ENCODE peak calls at places on chromosomes 4 and X, in seven cellular contexts. One of them, this sample, is unnamed.

GRCh38 chr4:128338634-128339355 is 51.2 kb upstream of the PGRMC2 start:
- DNase-seq in HepG2: no peak
- DNase-seq in ovary: no peak
- DNase-seq in stomach: no peak
- DNase-seq in transverse colon: no peak
- DNase-seq in K562: peak; percentile 22
- DNase-seq in A549: no peak
- DNase-seq in this sample: no peak

GRCh38 chr4:80069837-80070788 is 2.9 kb downstream of the ANTXR2 start:
- DNase-seq in HepG2: no peak
- DNase-seq in ovary: no peak
- DNase-seq in stomach: no peak
- DNase-seq in transverse colon: no peak
- DNase-seq in K562: no peak
- DNase-seq in A549: no peak
- DNase-seq in this sample: no peak

GRCh38 chr4:118816538-118817177 is 19.3 kb downstream of the SEC24D start:
- DNase-seq in HepG2: no peak
- DNase-seq in ovary: no peak
- DNase-seq in stomach: no peak
- DNase-seq in transverse colon: no peak
- DNase-seq in K562: no peak
- DNase-seq in A549: no peak
- DNase-seq in this sample: no peak

GRCh38 chr4:34731045-34731444 is 1513.3 kb downstream of the ARAP2 start:
- DNase-seq in HepG2: no peak
- DNase-seq in ovary: no peak
- DNase-seq in stomach: no peak
- DNase-seq in transverse colon: no peak
- DNase-seq in K562: no peak
- DNase-seq in A549: no peak
- DNase-seq in this sample: no peak

GRCh38 chr4:99876946-99877345 is 17.3 kb downstream of the LAMTOR3 start:
- DNase-seq in HepG2: no peak
- DNase-seq in ovary: no peak
- DNase-seq in stomach: no peak
- DNase-seq in transverse colon: no peak
- DNase-seq in K562: no peak
- DNase-seq in A549: no peak
- DNase-seq in this sample: no peak

GRCh38 chrX:151793886-151794285 is 59.3 kb downstream of the CNGA2 start:
- DNase-seq in HepG2: no peak
- DNase-seq in ovary: no peak
- DNase-seq in stomach: no peak
- DNase-seq in transverse colon: no peak
- DNase-seq in K562: no peak
- DNase-seq in A549: no peak
- DNase-seq in this sample: no peak

GRCh38 chrX:111914398-111915092 is 38.6 kb downstream of the TRPC5OS start:
- DNase-seq in HepG2: no peak
- DNase-seq in ovary: no peak
- DNase-seq in stomach: no peak
- DNase-seq in transverse colon: no peak
- DNase-seq in K562: no peak
- DNase-seq in A549: no peak
- DNase-seq in this sample: no peak

GRCh38 chr4:113563691-113564378 is 197.7 kb downstream of the CAMK2D start:
- DNase-seq in HepG2: no peak
- DNase-seq in ovary: no peak
- DNase-seq in stomach: no peak
- DNase-seq in transverse colon: no peak
- DNase-seq in K562: no peak
- DNase-seq in A549: no peak
- DNase-seq in this sample: no peak

GRCh38 chr4:12137556-12137955 is 708.9 kb upstream of the HS3ST1 start:
- DNase-seq in HepG2: no peak
- DNase-seq in ovary: no peak
- DNase-seq in stomach: no peak
- DNase-seq in transverse colon: no peak
- DNase-seq in K562: no peak
- DNase-seq in A549: no peak
- DNase-seq in this sample: no peak

GRCh38 chr4:89001647-89002518 is 55.1 kb downstream of the FAM13A start:
- DNase-seq in HepG2: no peak
- DNase-seq in ovary: no peak
- DNase-seq in stomach: no peak
- DNase-seq in transverse colon: no peak
- DNase-seq in K562: no peak
- DNase-seq in A549: no peak
- DNase-seq in this sample: no peak

GRCh38 chr4:33850503-33850902 is 2393.8 kb downstream of the ARAP2 start:
- DNase-seq in HepG2: no peak
- DNase-seq in ovary: no peak
- DNase-seq in stomach: no peak
- DNase-seq in transverse colon: no peak
- DNase-seq in K562: no peak
- DNase-seq in A549: no peak
- DNase-seq in this sample: no peak

GRCh38 chrX:86078650-86079049 is 31.3 kb upstream of the CHM start:
- DNase-seq in HepG2: no peak
- DNase-seq in ovary: no peak
- DNase-seq in stomach: no peak
- DNase-seq in transverse colon: no peak
- DNase-seq in K562: no peak
- DNase-seq in A549: no peak
- DNase-seq in this sample: no peak

GRCh38 chrX:28312965-28313364 is 274.3 kb upstream of the IL1RAPL1 start:
- DNase-seq in HepG2: no peak
- DNase-seq in ovary: no peak
- DNase-seq in stomach: no peak
- DNase-seq in transverse colon: no peak
- DNase-seq in K562: no peak
- DNase-seq in A549: no peak
- DNase-seq in this sample: no peak

GRCh38 chr4:7831330-7831729 is 108.3 kb downstream of the AFAP1 start:
- DNase-seq in HepG2: no peak
- DNase-seq in ovary: no peak
- DNase-seq in stomach: no peak
- DNase-seq in transverse colon: no peak
- DNase-seq in K562: no peak
- DNase-seq in A549: no peak
- DNase-seq in this sample: no peak

GRCh38 chrX:108811891-108812290 is 75.5 kb upstream of the IRS4 start:
- DNase-seq in HepG2: peak; percentile 5
- DNase-seq in ovary: no peak
- DNase-seq in stomach: no peak
- DNase-seq in transverse colon: no peak
- DNase-seq in K562: peak; percentile 5
- DNase-seq in A549: peak; percentile 0
- DNase-seq in this sample: no peak
- TF ChIP-seq CTCF in HepG2: peak; percentile 9
- TF ChIP-seq CTCF in ovary: no peak
- TF ChIP-seq CTCF in stomach: no peak
- TF ChIP-seq CTCF in transverse colon: no peak
- TF ChIP-seq CTCF in K562: peak; percentile 72
- TF ChIP-seq CTCF in A549: no peak
- TF ChIP-seq CTCF in this sample: no peak

GRCh38 chr4:183870997-183871396 is 34.1 kb upstream of the STOX2 start:
- DNase-seq in HepG2: no peak
- DNase-seq in ovary: no peak
- DNase-seq in stomach: no peak
- DNase-seq in transverse colon: no peak
- DNase-seq in K562: no peak
- DNase-seq in A549: no peak
- DNase-seq in this sample: no peak

GRCh38 chr4:183861426-183861825 is 43.7 kb upstream of the STOX2 start:
- DNase-seq in HepG2: no peak
- DNase-seq in ovary: no peak
- DNase-seq in stomach: no peak
- DNase-seq in transverse colon: no peak
- DNase-seq in K562: no peak
- DNase-seq in A549: no peak
- DNase-seq in this sample: no peak

GRCh38 chr4:183872531-183872930 is 32.6 kb upstream of the STOX2 start:
- DNase-seq in HepG2: no peak
- DNase-seq in ovary: no peak
- DNase-seq in stomach: no peak
- DNase-seq in transverse colon: no peak
- DNase-seq in K562: no peak
- DNase-seq in A549: no peak
- DNase-seq in this sample: no peak

GRCh38 chr4:183863155-183863825 is 41.8 kb upstream of the STOX2 start:
- DNase-seq in HepG2: no peak
- DNase-seq in ovary: no peak
- DNase-seq in stomach: no peak
- DNase-seq in transverse colon: no peak
- DNase-seq in K562: no peak
- DNase-seq in A549: no peak
- DNase-seq in this sample: no peak

DNA sequence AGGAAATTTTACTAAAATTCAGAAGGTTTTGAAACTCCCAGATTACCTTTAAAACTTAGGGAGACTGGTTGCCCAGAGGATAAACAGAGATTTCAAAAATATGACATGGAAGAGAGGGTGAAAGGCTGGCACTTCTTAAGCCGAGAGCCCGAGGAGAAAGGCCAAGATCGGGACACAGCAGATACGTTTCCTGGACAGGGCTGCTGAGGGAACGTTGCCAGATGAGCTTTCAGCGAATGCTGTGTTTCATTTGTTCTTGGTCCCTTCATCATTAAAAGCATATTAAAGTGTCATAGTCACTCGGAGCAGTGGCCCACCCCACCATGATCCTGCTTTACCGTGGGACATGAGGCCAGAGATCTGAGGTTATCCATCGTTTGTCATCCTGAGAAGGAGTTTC is 37.9 kb upstream of the STOX2 start:
- DNase-seq in HepG2: no peak
- DNase-seq in ovary: no peak
- DNase-seq in stomach: no peak
- DNase-seq in transverse colon: no peak
- DNase-seq in K562: no peak
- DNase-seq in A549: no peak
- DNase-seq in this sample: no peak
- TF ChIP-seq EP300 in HepG2: no peak
- TF ChIP-seq EP300 in ovary: no peak
- TF ChIP-seq EP300 in stomach: no peak
- TF ChIP-seq EP300 in transverse colon: no peak
- TF ChIP-seq EP300 in K562: no peak
- TF ChIP-seq EP300 in A549: no peak
- TF ChIP-seq EP300 in this sample: no peak

GRCh38 chrX:119194631-119195030 is 41.5 kb upstream of the PGRMC1 start:
- DNase-seq in HepG2: no peak
- DNase-seq in ovary: no peak
- DNase-seq in stomach: no peak
- DNase-seq in transverse colon: no peak
- DNase-seq in K562: no peak
- DNase-seq in A549: no peak
- DNase-seq in this sample: no peak
- TF ChIP-seq CTCF in HepG2: peak; percentile 32
- TF ChIP-seq CTCF in ovary: no peak
- TF ChIP-seq CTCF in stomach: no peak
- TF ChIP-seq CTCF in transverse colon: no peak
- TF ChIP-seq CTCF in K562: no peak
- TF ChIP-seq CTCF in A549: peak; percentile 30
- TF ChIP-seq CTCF in this sample: no peak

GRCh38 chrX:69759921-69760625 is 144.2 kb downstream of the EDA start:
- DNase-seq in HepG2: no peak
- DNase-seq in ovary: no peak
- DNase-seq in stomach: no peak
- DNase-seq in transverse colon: no peak
- DNase-seq in K562: no peak
- DNase-seq in A549: no peak
- DNase-seq in this sample: no peak

GRCh38 chrX:69761633-69762032 is 145.7 kb downstream of the EDA start:
- DNase-seq in HepG2: no peak
- DNase-seq in ovary: no peak
- DNase-seq in stomach: no peak
- DNase-seq in transverse colon: no peak
- DNase-seq in K562: no peak
- DNase-seq in A549: no peak
- DNase-seq in this sample: no peak

GRCh38 chrX:69762340-69762739 is 146.4 kb downstream of the EDA start:
- DNase-seq in HepG2: no peak
- DNase-seq in ovary: no peak
- DNase-seq in stomach: no peak
- DNase-seq in transverse colon: no peak
- DNase-seq in K562: no peak
- DNase-seq in A549: no peak
- DNase-seq in this sample: no peak
- TF ChIP-seq EP300 in HepG2: no peak
- TF ChIP-seq EP300 in ovary: no peak
- TF ChIP-seq EP300 in stomach: no peak
- TF ChIP-seq EP300 in transverse colon: no peak
- TF ChIP-seq EP300 in K562: no peak
- TF ChIP-seq EP300 in A549: no peak
- TF ChIP-seq EP300 in this sample: no peak

DNA sequence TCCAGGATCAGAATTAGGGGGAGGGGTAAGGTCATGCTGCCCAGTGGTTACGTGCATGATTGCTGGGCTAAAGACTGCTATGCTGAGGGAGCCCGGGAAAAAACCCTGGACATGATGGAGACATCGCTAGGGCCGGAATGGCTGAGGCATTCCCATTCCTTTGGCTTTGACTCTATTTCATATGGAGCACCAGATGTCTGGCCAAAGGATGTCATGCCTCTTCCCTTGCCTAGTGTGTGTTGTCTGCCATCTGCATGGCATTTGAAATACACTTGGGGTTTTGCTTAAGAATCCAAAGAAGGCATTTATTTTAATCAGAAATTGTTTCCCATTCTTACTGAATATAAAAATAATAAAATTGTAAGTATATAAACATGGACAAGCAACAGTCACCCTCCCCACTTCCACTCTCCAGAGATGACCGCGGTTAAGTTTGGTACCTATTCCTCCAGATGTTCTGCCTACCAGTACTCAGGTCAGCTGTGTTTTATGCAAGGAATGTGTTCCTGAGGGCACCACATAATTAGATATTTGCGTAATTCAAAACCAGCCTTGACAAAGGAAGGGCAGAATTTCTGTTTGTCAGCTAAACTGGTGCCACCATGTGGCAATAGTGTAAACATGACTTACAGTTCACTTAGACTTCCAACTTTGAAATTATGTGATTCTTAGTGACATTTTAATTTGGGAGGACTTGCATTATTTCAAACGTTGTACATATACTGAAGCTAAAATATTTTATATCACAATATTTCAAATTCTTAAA is 105.9 kb downstream of the CT47B1 start:
- DNase-seq in HepG2: peak; percentile 59
- DNase-seq in ovary: no peak
- DNase-seq in stomach: no peak
- DNase-seq in transverse colon: no peak
- DNase-seq in K562: no peak
- DNase-seq in A549: peak; percentile 3
- DNase-seq in this sample: no peak
- TF ChIP-seq CTCF in HepG2: peak; percentile 58
- TF ChIP-seq CTCF in ovary: no peak
- TF ChIP-seq CTCF in stomach: no peak
- TF ChIP-seq CTCF in transverse colon: peak; percentile 19
- TF ChIP-seq CTCF in K562: peak; percentile 11
- TF ChIP-seq CTCF in A549: peak; percentile 56
- TF ChIP-seq CTCF in this sample: no peak